ENCODE peak calls at places on chromosome 22, in five cellular contexts. M is naive thymus-derived CD4-positive, alpha-beta T cell; A is astrocyte of the cerebellum; T is sigmoid colon; E is AG09309. O is an unnamed sample.

GRCh38 chr22:50584106-50585096 is 1.8 kb upstream of the CHKB start:
- DNase-seq in A (no peak), M (no peak), T (no peak), E (no peak), O (no peak)

GRCh38 chr22:22811016-22812009 is 76.3 kb upstream of the IGLL5 start:
- DNase-seq in E (no peak), A (no peak), M (no peak), T (no peak), O (no peak)

GRCh38 chr22:49404576-49405199 is 423.0 kb downstream of the BRD1 start:
- DNase-seq in A (no peak), T (peak; percentile 57), M (no peak), E (no peak), O (no peak)

GRCh38 chr22:39283312-39284141 is 35.9 kb downstream of the RPL3 start:
- DNase-seq in E (no peak), T (no peak), A (no peak), M (no peak), O (no peak)

GRCh38 chr22:49900441-49901230 is 17.6 kb downstream of the ALG12 start:
- DNase-seq in E (no peak), M (no peak), A (no peak), T (no peak), O (no peak)

GRCh38 chr22:49380828-49381114 is 446.9 kb downstream of the BRD1 start:
- DNase-seq in M (no peak), T (no peak), A (no peak), E (no peak), O (no peak)

GRCh38 chr22:29369460-29369859 is 18.9 kb downstream of the AP1B1 start:
- DNase-seq in M (no peak), T (peak; percentile 89), A (peak; percentile 73), E (peak; percentile 38), O (no peak)

GRCh38 chr22:49154433-49154832 is 673.2 kb downstream of the BRD1 start:
- DNase-seq in E (no peak), M (no peak), A (no peak), T (no peak), O (no peak)

GRCh38 chr22:44451016-44451415 is 47.0 kb downstream of the RTL6 start:
- DNase-seq in A (no peak), T (no peak), M (no peak), E (no peak), O (no peak)

GRCh38 chr22:33577862-33578411 is 342.3 kb downstream of the LARGE1 start:
- DNase-seq in T (no peak), E (no peak), A (no peak), M (no peak), O (no peak)

GRCh38 chr22:49097966-49098365 is 729.7 kb downstream of the BRD1 start:
- DNase-seq in T (no peak), M (no peak), A (no peak), E (no peak), O (no peak)

GRCh38 chr22:35961480-35961902 is 67.1 kb downstream of the RBFOX2 start:
- DNase-seq in E (no peak), T (peak; percentile 80), A (peak; percentile 64), M (no peak), O (peak; percentile 70)

GRCh38 chr22:25564320-25564978 is at the start of gene GRK3:
- DNase-seq in T (peak; percentile 88), A (no peak), E (no peak), M (peak; percentile 61), O (no peak)

GRCh38 chr22:33861216-33861875 is 58.9 kb downstream of the LARGE1 start:
- DNase-seq in T (no peak), M (no peak), E (no peak), A (no peak), O (no peak)

GRCh38 chr22:39935622-39936021 is 24.6 kb upstream of the TMA7B start:
- DNase-seq in T (no peak), E (no peak), A (no peak), M (no peak), O (no peak)

GRCh38 chr22:29133603-29134133 is 60.8 kb downstream of the KREMEN1 start:
- DNase-seq in T (no peak), A (no peak), M (no peak), E (no peak), O (no peak)

GRCh38 chr22:30371981-30372380 is 15.2 kb downstream of the CCDC157 start:
- DNase-seq in M (no peak), E (no peak), T (no peak), A (no peak), O (no peak)

GRCh38 chr22:50302041-50302541 is 5.4 kb downstream of the PLXNB2 start:
- DNase-seq in M (no peak), A (no peak), T (no peak), E (no peak), O (no peak)

GRCh38 chr22:42296381-42296853 is 26.0 kb upstream of the TCF20 start:
- DNase-seq in A (no peak), M (peak; percentile 51), T (peak; percentile 75), E (no peak), O (no peak)

GRCh38 chr22:17235149-17235655 is 16.0 kb upstream of the ADA2 start:
- DNase-seq in A (no peak), M (no peak), T (no peak), E (no peak), O (no peak)

GRCh38 chr22:28931844-28932561 is 48.6 kb downstream of the ZNRF3 start:
- DNase-seq in A (no peak), T (no peak), E (no peak), M (no peak), O (no peak)

GRCh38 chr22:28783786-28784671 is 11.5 kb downstream of the CCDC117 start:
- DNase-seq in M (no peak), A (no peak), T (no peak), E (no peak), O (no peak)

GRCh38 chr22:35178446-35178845 is 78.8 kb upstream of the HMGXB4 start:
- DNase-seq in A (no peak), M (no peak), T (no peak), E (no peak), O (no peak)

GRCh38 chr22:19984201-19984753 is 32.3 kb downstream of the ARVCF start:
- DNase-seq in E (peak; percentile 8), M (no peak), A (no peak), T (peak; percentile 84), O (no peak)
- H3K4me3 ChIP-seq in E (no peak overlapping the region), M (no peak overlapping the region), A (no peak overlapping the region), T (no peak overlapping the region), O (no peak overlapping the region)

DNA sequence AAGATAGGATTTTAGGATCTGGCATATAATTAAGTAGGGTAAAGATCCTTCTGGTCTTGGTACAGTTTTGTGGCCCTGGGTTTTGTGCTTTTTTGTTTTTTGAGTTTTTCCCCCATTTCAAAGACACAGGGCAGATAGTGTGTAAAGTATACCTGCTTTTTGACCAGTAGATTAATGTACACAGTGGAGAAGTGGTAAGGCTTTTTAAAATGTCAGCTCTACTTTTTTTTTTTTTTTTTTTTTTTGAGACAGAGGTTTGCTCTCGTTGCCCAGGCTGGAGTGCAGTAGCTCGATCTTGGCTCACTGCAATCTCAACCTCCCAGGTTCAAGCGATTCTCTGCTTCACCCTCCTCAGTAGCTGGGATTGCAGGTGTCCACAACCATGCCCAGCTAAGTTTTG is 4.0 kb downstream of the EP300 start:
- DNase-seq in A (no peak), T (no peak), M (no peak), E (no peak), O (no peak)
- H3K4me3 ChIP-seq in A (no peak overlapping the region), T (no peak overlapping the region), M (no peak overlapping the region), E (no peak overlapping the region), O (no peak overlapping the region)

DNA sequence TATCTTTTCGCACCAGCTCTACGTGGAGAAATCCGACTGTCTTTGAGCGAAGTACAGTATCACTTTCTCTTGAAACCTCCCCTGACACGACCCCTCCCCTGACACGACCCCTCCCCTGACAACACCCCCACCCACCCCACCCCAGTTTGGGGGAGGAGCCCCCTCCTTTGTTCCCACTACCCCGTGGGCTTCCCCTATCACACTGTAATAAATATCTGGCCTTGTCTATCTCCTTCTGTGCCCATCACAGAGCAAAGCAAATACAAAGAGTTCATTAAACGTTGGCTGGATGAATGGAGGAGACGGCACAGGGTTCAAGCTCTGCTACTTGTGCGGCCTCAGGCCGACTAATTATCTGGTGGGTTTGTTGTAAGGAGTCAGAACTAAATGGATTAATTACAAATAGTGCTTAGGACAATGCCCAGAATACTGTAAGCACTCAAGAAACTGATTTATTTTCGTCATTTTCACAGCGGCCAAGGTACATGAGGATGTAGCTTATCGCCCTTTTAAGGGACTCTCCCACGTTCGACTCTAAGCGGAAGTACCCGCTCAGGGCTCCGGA is 640 bp upstream of the GGA1 start:
- DNase-seq in T (no peak), E (no peak), A (no peak), M (no peak), O (no peak)
- H3K4me3 ChIP-seq in T (peak overlapping the region; percentile 90), E (peak overlapping the region; percentile 82), A (peak overlapping the region; percentile 88), M (peak overlapping the region; percentile 81), O (peak overlapping the region; percentile 86)

GRCh38 chr22:24427500-24428164 is at the start of gene ADORA2A:
- DNase-seq in E (no peak), T (no peak), A (no peak), M (peak; percentile 90), O (no peak)
- H3K4me3 ChIP-seq in E (no peak within 1 kb of the TSS), T (no peak within 1 kb of the TSS), A (no peak within 1 kb of the TSS), M (peak within 1 kb of the TSS; percentile 88), O (no peak within 1 kb of the TSS)

DNA sequence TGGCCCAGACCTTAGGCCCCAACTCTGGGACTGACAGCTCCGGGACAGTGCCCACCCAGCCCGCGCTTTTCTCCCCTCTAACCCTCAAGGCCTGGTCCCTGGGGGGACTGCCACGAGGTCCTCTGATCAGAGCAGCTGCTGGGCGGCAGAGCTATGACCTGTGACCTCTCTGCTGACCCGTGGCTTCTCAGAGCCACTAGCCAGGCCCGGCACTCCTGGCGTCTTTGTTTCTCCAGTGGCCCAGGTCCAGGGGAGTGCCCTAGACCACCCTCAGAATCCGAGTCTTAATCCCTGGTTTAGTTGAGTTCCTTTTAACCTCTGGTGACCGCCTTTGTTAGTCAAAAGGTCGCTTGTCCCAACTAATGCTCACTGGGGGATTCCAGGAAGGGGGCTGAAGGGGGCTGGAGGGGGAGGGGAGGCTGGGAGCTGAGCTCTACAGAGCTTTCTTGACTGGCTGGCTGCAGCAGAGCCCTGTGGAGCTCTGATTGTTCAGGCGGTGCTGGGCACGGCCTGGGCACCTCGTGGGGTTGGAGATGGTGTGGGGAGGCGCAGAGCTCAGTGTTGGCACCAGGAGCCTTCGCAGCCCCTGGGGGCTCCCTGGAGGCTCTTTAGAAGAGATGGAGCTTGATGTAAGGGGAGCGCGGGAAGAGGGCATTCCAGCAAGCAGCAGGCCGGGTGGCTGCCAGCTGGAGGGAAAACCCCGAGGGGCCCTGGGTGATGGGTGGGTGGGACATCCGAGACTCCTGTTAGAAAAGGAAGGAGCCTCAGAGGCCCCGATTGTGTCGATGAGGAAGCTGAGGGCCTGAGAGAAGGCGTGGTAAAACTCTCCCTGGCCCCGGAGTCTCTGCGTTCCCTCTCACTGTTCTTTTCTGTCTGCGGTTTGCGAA is 1.4 kb downstream of the FBLN1 start:
- DNase-seq in A (peak; percentile 53), E (no peak), T (no peak), M (no peak), O (no peak)
- H3K4me3 ChIP-seq in A (peak overlapping the region; percentile 93), E (peak overlapping the region; percentile 89), T (peak overlapping the region; percentile 60), M (no peak overlapping the region), O (peak overlapping the region; percentile 87)

GRCh38 chr22:46539169-46539568 is 1.7 kb upstream of the CELSR1 start:
- DNase-seq in E (no peak), T (no peak), A (no peak), M (no peak), O (no peak)
- H3K4me3 ChIP-seq in E (no peak overlapping the region), T (no peak overlapping the region), A (no peak overlapping the region), M (no peak overlapping the region), O (no peak overlapping the region)